ENCODE peak calls at places on chromosomes 16 and 17, in ten cellular contexts. M, V, P, A, U, F, J, C, X and H are unnamed samples.

GRCh38 chr17:81277421-81277820 is 17.7 kb downstream of the SLC38A10 start:
- DNase-seq in P (peak; percentile 32), C (no peak), M (no peak), V (no peak), J (peak; percentile 93), A (no peak), F (peak; percentile 89), U (no peak), X (no peak), H (no peak)

GRCh38 chr16:66621973-66622372 is 17.5 kb downstream of the CMTM3 start:
- DNase-seq in F (no peak), V (no peak), X (no peak), U (no peak), M (no peak), A (no peak), J (no peak), P (no peak), C (no peak), H (no peak)

GRCh38 chr17:81034779-81035388 is at the start of gene BAIAP2:
- DNase-seq in J (peak; percentile 99), M (peak; percentile 88), P (peak; percentile 97), A (peak; percentile 21), F (peak; percentile 96), V (peak; percentile 88), C (peak; percentile 96), X (no peak), U (peak; percentile 97), H (peak; percentile 97)

GRCh38 chr16:50671644-50672260 is 9.4 kb downstream of the SNX20 start:
- DNase-seq in X (no peak), C (peak; percentile 67), F (no peak), A (no peak), U (no peak), M (peak; percentile 78), V (peak; percentile 17), P (no peak), J (no peak), H (no peak)

GRCh38 chr17:51995797-51996403 is 162.6 kb downstream of the CA10 start:
- DNase-seq in P (no peak), M (no peak), U (no peak), C (no peak), F (no peak), X (no peak), V (no peak), A (no peak), J (no peak), H (no peak)

GRCh38 chr16:67021321-67021720 is 7.6 kb upstream of the CBFB start:
- DNase-seq in M (no peak), F (no peak), C (no peak), A (no peak), J (no peak), V (no peak), U (no peak), X (no peak), P (peak; percentile 2), H (no peak)

GRCh38 chr16:47904691-47905090 is 251.1 kb downstream of the ABCC12 start:
- DNase-seq in J (peak; percentile 74), C (no peak), V (no peak), F (no peak), P (no peak), U (no peak), X (no peak), M (no peak), A (no peak), H (no peak)

GRCh38 chr17:43367588-43368242 is 31.1 kb upstream of the ARL4D start:
- DNase-seq in X (peak; percentile 93), A (peak; percentile 91), P (no peak), M (peak; percentile 68), V (no peak), C (peak; percentile 48), J (no peak), U (no peak), F (no peak), H (no peak)

GRCh38 chr16:14371778-14372431 is 258.2 kb downstream of the PARN start:
- DNase-seq in A (no peak), U (no peak), F (no peak), V (no peak), P (no peak), M (no peak), C (no peak), J (no peak), X (no peak), H (no peak)

GRCh38 chr16:87515475-87516330 is 22.9 kb upstream of the ZCCHC14 start:
- DNase-seq in M (no peak), C (no peak), U (no peak), J (no peak), V (no peak), A (no peak), X (no peak), P (no peak), F (no peak), H (no peak)

GRCh38 chr16:21962475-21962874 is 9.3 kb downstream of the UQCRC2 start:
- DNase-seq in J (no peak), A (no peak), V (no peak), U (no peak), C (no peak), X (no peak), P (no peak), M (no peak), F (no peak), H (no peak)

GRCh38 chr16:22194707-22195444 is 11.2 kb upstream of the EEF2K start:
- DNase-seq in F (no peak), J (no peak), C (peak; percentile 43), U (no peak), A (peak; percentile 49), X (no peak), P (no peak), V (no peak), M (no peak), H (no peak)

GRCh38 chr17:72125226-72125651 is 4.4 kb downstream of the SOX9 start:
- DNase-seq in M (no peak), U (no peak), C (no peak), J (no peak), X (no peak), V (no peak), A (no peak), F (no peak), P (peak; percentile 21), H (no peak)
- TF ChIP-seq POLR2AphosphoS5 in M (no peak), U (no peak), C (no peak), J (no peak), X (no peak), V (no peak), A (no peak), F (no peak), P (no peak), H (no peak)

DNA sequence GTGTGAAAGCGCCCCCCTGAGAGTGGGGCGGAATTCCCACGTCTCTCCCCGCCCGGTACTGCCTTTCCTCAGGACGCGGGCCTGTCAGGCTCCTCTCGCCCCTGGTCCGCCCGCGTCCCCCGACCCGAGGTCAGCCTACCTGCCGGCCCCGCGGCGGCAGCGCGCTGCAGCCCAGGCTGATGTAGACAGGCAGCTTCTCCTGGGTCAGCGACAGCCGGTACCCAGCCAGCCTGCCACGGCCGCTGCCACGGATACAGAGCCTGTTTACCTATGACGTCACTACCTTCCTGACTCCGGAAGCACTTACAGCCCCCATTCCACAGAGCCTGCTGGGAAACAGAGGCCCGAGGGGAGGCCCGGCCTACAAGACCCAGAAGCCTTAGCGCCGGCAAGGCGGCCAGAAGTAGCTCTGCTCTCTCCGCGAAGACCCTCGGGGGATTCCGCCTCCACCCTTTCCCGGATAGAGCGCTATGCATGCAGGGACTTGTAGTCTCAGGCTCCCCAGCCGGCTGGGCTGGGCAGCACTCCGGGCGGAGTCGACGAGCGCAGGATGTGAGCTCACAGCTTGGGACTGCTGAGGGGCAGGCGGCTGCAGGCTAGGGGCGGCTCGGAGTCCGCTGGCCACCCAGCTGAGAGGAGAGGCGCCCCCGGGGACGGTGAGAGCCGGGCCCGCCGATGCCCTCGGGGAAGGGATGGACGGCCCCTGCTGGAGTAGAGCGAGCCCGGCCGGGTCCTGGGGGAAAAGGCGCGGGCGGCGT is at the start of the genes IFT20 and TNFAIP1:
- DNase-seq in F (peak; percentile 99), A (peak; percentile 98), M (peak; percentile 98), P (peak; percentile 98), U (peak; percentile 100), V (peak; percentile 100), J (peak; percentile 100), C (peak; percentile 99), X (peak; percentile 94), H (peak; percentile 100)
- TF ChIP-seq CTCF in F (peak; percentile 24), A (no peak), M (no peak), P (no peak), U (no peak), V (no peak), J (no peak), C (no peak), X (no peak), H (no peak)

DNA sequence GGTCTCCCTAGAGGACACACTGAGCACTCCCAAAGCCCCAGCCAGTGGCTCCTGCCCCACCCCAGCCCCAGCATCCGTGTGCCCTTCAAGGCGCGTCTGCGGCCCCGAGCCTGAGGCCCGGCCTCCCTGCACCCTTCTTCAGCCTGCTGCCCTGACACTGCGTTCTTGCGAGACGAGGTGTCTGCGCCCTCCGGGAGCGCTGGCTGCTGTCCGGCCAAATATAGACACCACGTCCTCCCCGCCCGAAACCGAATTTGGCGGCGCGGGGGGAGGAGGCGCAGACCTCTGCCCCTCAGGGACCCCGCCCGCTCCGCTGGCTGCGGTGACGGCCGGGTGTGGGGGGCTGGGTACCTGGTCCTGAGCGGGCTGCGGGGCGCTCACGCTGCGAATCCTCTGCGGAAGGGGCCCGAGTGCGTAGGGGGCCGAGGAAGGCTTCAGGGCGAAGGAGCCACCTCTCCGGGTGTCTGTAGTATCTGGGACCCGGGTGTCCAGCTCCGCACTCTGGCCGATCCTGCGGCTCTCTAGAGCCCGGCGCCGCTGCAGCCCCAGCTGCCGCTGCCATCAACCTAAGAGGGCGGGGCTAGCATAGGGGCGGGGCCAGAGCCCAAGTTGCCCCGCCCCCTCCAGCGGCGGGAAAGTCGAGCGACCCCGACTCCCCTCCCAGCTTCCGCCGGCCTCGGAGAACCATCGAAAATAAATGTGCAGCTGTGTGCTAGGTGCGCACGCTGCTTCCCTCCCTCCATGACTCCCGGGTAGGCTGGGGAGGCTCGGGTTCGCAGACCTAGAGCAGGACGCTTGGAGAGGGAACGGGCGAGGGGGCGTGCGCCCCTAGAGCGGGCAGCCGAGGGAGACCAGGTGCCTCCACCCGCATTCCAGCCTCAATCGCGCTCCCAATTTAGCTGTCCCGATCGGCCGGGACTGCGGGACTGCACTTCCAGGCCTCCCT is at the start of gene CORO6:
- DNase-seq in C (peak; percentile 80), A (no peak), F (no peak), U (peak; percentile 70), V (peak; percentile 50), J (no peak), P (peak; percentile 47), M (no peak), X (no peak), H (no peak)
- TF ChIP-seq POLR2AphosphoS5 in C (no peak), A (no peak), F (no peak), U (no peak), V (peak; percentile 48), J (peak; percentile 61), P (no peak), M (no peak), X (no peak), H (peak; percentile 71)

DNA sequence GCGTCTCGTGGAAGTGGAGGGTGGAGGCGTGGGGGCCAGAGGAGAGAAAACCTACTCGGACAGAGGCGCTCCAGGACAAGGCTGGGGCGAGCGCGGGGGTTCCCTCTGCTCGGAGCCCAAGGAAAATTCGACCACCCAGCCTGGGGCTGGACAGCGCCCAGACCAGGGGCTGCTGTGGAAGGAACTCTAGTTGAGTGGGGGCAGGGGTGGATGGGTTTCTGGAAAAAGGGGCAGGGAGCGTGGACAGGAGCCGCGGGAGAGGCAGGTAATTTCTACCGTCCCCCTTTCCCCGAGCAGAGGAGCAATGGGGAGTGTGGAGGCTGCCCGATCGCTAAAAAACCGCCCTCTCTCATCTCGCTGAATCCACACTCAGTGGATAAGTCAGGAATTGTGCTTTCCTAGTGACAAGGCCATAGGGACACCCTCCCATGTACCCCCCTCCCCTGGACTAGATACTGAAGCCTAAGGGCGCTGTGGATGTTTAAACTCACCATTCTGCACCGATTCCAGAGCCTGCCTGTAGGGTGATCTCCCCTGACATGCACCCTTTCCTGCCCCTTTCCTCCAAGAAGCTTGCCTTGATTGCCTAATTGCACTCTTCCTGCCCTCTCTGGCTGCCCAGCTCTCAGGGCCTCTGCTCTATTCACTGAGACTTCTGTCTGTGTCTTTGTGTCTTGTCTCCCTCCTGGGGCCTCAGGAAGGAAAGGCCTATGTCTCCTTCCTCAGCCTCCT is 90.7 kb upstream of the TMEM97 start:
- DNase-seq in A (no peak), V (no peak), M (no peak), F (no peak), C (no peak), P (no peak), U (no peak), J (no peak), X (no peak), H (no peak)
- TF ChIP-seq CTCF in A (no peak), V (no peak), M (no peak), F (no peak), C (peak; percentile 21), P (no peak), U (no peak), J (no peak), X (peak; percentile 43), H (no peak)